ENCODE peak calls at places on chromosomes 6 and 20, in nine cellular contexts. K is GM13977, I is AG04450, P is GM13976, G is neural crest cell, E is IMR-90, Y is brain microvascular endothelial cell, W is right atrium auricular region, C is gastrocnemius medialis. R is an unnamed sample.

GRCh38 chr6:100724222-100724621 is 156.9 kb downstream of the ASCC3 start:
- DNase-seq in K (no peak), I (no peak), P (no peak), G (no peak), E (no peak), Y (no peak), W (no peak), C (no peak), R (no peak)

GRCh38 chr20:58481541-58482021 is 33.6 kb downstream of the APCDD1L start:
- DNase-seq in K (peak; percentile 80), I (no peak), P (peak; percentile 76), G (peak; percentile 53), E (no peak), Y (peak; percentile 6), W (no peak), C (no peak), R (peak; percentile 54)

GRCh38 chr6:13268914-13269532 is 59.3 kb downstream of the TBC1D7 start:
- DNase-seq in K (no peak), I (peak; percentile 10), P (no peak), G (no peak), E (peak; percentile 44), Y (peak; percentile 40), W (no peak), C (no peak), R (no peak)

GRCh38 chr20:50399917-50400704 is 110.1 kb upstream of the PTPN1 start:
- DNase-seq in K (no peak), I (no peak), P (no peak), G (no peak), E (peak; percentile 60), Y (no peak), W (no peak), C (peak; percentile 60), R (no peak)

GRCh38 chr20:43926691-43927090 is 12.0 kb downstream of the TOX2 start:
- DNase-seq in K (no peak), I (no peak), P (no peak), G (no peak), E (no peak), Y (no peak), W (no peak), C (no peak), R (no peak)

GRCh38 chr6:154649723-154650122 is 83.5 kb upstream of the SCAF8 start:
- DNase-seq in K (no peak), I (no peak), P (no peak), G (no peak), E (no peak), Y (no peak), W (no peak), C (no peak), R (no peak)

GRCh38 chr20:4418141-4418540 is 303.6 kb upstream of the PRND start:
- DNase-seq in K (no peak), I (no peak), P (no peak), G (no peak), E (no peak), Y (no peak), W (no peak), C (no peak), R (no peak)

GRCh38 chr20:25496968-25497401 is 88.3 kb downstream of the NINL start:
- DNase-seq in K (no peak), I (no peak), P (no peak), G (no peak), E (peak; percentile 27), Y (no peak), W (no peak), C (no peak), R (no peak)

GRCh38 chr20:36313476-36313875 is 7.3 kb downstream of the DLGAP4 start:
- DNase-seq in K (no peak), I (no peak), P (peak; percentile 28), G (no peak), E (no peak), Y (no peak), W (no peak), C (no peak), R (no peak)

GRCh38 chr6:100906325-100906724 is 25.2 kb upstream of the ASCC3 start:
- DNase-seq in K (no peak), I (no peak), P (no peak), G (no peak), E (no peak), Y (no peak), W (no peak), C (no peak), R (no peak)

GRCh38 chr6:153702671-153703070 is 336.4 kb upstream of the OPRM1 start:
- DNase-seq in K (no peak), I (no peak), P (no peak), G (no peak), E (no peak), Y (no peak), W (no peak), C (no peak), R (no peak)

GRCh38 chr20:14997791-14998190 is 660.4 kb upstream of the FLRT3 start:
- DNase-seq in K (no peak), I (no peak), P (no peak), G (no peak), E (no peak), Y (peak; percentile 83), W (no peak), C (no peak), R (no peak)
- TF ChIP-seq CTCF in K (no peak), I (no peak), P (no peak), G (no peak), E (no peak), Y (no peak), W (no peak), C (no peak), R (no peak)

GRCh38 chr20:64062596-64063388 is at the start of gene TCEA2:
- DNase-seq in K (peak; percentile 99), I (peak; percentile 78), P (peak; percentile 98), G (peak; percentile 91), E (peak; percentile 95), Y (peak; percentile 94), W (peak; percentile 97), C (peak; percentile 94), R (peak; percentile 98)
- TF ChIP-seq CTCF in K (no peak), I (no peak), P (no peak), G (no peak), E (no peak), Y (no peak), W (no peak), C (no peak), R (no peak)

DNA sequence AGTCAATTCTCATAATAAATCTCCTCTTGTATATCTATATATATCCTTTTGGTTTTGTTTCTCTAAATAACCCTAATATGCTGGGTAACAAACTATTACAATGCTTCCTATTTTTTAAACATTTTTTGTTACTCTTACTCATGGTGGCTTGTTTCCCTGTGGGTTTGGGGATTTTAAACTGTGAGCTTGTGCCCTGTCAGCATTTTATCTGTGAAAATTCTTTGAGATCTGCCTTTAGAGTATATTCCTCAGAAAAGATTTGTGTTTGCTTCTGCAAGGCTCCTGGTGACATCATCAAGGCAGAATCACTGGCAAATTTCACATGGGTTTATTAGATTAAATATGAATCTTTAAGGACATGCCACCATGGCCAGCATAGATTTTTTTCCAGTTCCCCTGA is 273.6 kb downstream of the LRFN2 start:
- DNase-seq in K (no peak), I (no peak), P (no peak), G (no peak), E (no peak), Y (no peak), W (no peak), C (no peak), R (no peak)
- TF ChIP-seq CTCF in K (no peak), I (no peak), P (no peak), G (no peak), E (no peak), Y (no peak), W (no peak), C (no peak), R (no peak)

GRCh38 chr6:116633685-116634084 is 17.4 kb downstream of the RSPH4A start:
- DNase-seq in K (no peak), I (no peak), P (no peak), G (no peak), E (no peak), Y (no peak), W (no peak), C (no peak), R (no peak)
- TF ChIP-seq CTCF in K (peak; percentile 36), I (peak; percentile 21), P (peak; percentile 14), G (peak; percentile 24), E (no peak), Y (peak; percentile 55), W (no peak), C (no peak), R (no peak)

DNA sequence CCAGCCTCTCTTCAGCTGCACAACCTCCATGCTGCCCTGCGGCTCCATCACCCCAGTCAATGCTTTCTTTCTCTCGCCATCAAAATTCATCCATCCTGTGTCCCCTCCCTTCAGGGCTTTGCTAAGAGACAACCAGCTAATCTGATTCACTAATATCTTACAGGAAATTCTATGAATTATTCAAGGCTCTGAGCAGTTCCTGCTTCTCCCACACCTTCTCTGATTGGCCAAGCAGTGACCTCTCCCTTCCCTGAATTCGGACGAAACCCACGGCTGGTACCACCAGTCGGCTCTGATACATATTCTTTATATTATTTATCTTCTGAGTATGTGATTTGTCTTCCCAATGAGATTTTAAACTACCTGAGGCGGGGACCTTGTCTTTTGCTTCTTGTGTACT is 13.9 kb downstream of the ITPR3 start:
- DNase-seq in K (no peak), I (no peak), P (no peak), G (no peak), E (no peak), Y (no peak), W (no peak), C (no peak), R (no peak)
- TF ChIP-seq CTCF in K (no peak), I (no peak), P (no peak), G (no peak), E (no peak), Y (no peak), W (no peak), C (no peak), R (no peak)

GRCh38 chr6:2795960-2796359 is 30.8 kb downstream of the WRNIP1 start:
- DNase-seq in K (no peak), I (no peak), P (no peak), G (no peak), E (no peak), Y (no peak), W (no peak), C (no peak), R (no peak)
- TF ChIP-seq CTCF in K (no peak), I (no peak), P (no peak), G (no peak), E (no peak), Y (no peak), W (no peak), C (no peak), R (no peak)

GRCh38 chr6:63349401-63349800 is 29.6 kb upstream of the LGSN start:
- DNase-seq in K (no peak), I (no peak), P (no peak), G (no peak), E (no peak), Y (no peak), W (no peak), C (no peak), R (no peak)

GRCh38 chr6:63352587-63353281 is 33.0 kb upstream of the LGSN start:
- DNase-seq in K (peak; percentile 43), I (peak; percentile 15), P (peak; percentile 53), G (peak; percentile 10), E (peak; percentile 49), Y (peak; percentile 44), W (no peak), C (no peak), R (no peak)

GRCh38 chr6:63348836-63349235 is 29.1 kb upstream of the LGSN start:
- DNase-seq in K (no peak), I (no peak), P (no peak), G (no peak), E (no peak), Y (no peak), W (no peak), C (no peak), R (no peak)

GRCh38 chr6:63353282-63353630 is 33.5 kb upstream of the LGSN start:
- DNase-seq in K (no peak), I (no peak), P (no peak), G (no peak), E (no peak), Y (no peak), W (no peak), C (no peak), R (no peak)

GRCh38 chr6:63351995-63352586 is 32.3 kb upstream of the LGSN start:
- DNase-seq in K (peak; percentile 30), I (peak; percentile 10), P (peak; percentile 21), G (no peak), E (peak; percentile 73), Y (no peak), W (no peak), C (no peak), R (no peak)
- TF ChIP-seq CTCF in K (peak; percentile 57), I (peak; percentile 44), P (peak; percentile 38), G (peak; percentile 59), E (peak; percentile 58), Y (peak; percentile 29), W (no peak), C (peak; percentile 7), R (no peak)

R was measured in glutamatergic neuron.